ENCODE peak calls at places on chromosomes 1 and 21, in five cellular contexts. M, W, B, S and D are unnamed samples.

GRCh38 chr1:175192630-175193338 is at the start of gene KIAA0040:
- DNase-seq in M (peak; percentile 90), S (peak; percentile 66), B (no peak), W (no peak), D (peak; percentile 17)

GRCh38 chr1:156816561-156817328 is at the start of gene SH2D2A:
- DNase-seq in M (peak; percentile 83), S (peak; percentile 94), B (no peak), W (no peak), D (peak; percentile 8)

GRCh38 chr1:115714572-115715141 is 53.9 kb downstream of the CASQ2 start:
- DNase-seq in W (no peak), B (no peak), M (no peak), S (no peak), D (no peak)

GRCh38 chr21:43596616-43597015 is 62.7 kb downstream of the HSF2BP start:
- DNase-seq in S (no peak), M (no peak), W (no peak), B (no peak), D (no peak)

GRCh38 chr1:155801149-155801548 is 55.9 kb downstream of the GON4L start:
- DNase-seq in B (no peak), W (no peak), M (no peak), S (no peak), D (no peak)

GRCh38 chr1:169105434-169106094 is 926 bp upstream of the ATP1B1 start:
- DNase-seq in B (no peak), M (peak; percentile 81), S (peak; percentile 28), W (no peak), D (no peak)

GRCh38 chr1:185293967-185294542 is 23.0 kb downstream of the IVNS1ABP start:
- DNase-seq in M (no peak), S (no peak), W (no peak), B (no peak), D (no peak)

GRCh38 chr1:50959303-50959912 is 659 bp downstream of the FAF1 start:
- DNase-seq in W (peak; percentile 27), M (peak; percentile 72), B (no peak), S (peak; percentile 55), D (peak; percentile 54)